ENCODE peak calls at places on chromosomes 5 and 9, in eight cellular contexts. F, Q, L, N, A, Y, X and C are unnamed samples.

GRCh38 chr5:59115345-59115744 is 532.5 kb downstream of the RAB3C start:
- DNase-seq in F (no peak), N (no peak), L (no peak), Q (no peak), Y (no peak), A (no peak), X (peak; percentile 32), C (no peak)

GRCh38 chr5:68505917-68506860 is 290.6 kb downstream of the PIK3R1 start:
- DNase-seq in N (no peak), A (no peak), Y (no peak), Q (no peak), F (no peak), L (no peak), X (peak; percentile 46), C (peak; percentile 76)

GRCh38 chr5:159257007-159257406 is 6.1 kb upstream of the UBLCP1 start:
- DNase-seq in X (no peak), A (no peak), Y (no peak), Q (no peak), L (no peak), F (no peak), N (no peak), C (no peak)

GRCh38 chr9:34659592-34660253 is 2.7 kb downstream of the CCL27 start:
- DNase-seq in Y (no peak), L (no peak), X (no peak), A (no peak), Q (no peak), N (no peak), F (no peak), C (no peak)

GRCh38 chr5:53438486-53439472 is 41.6 kb upstream of the FST start:
- DNase-seq in Q (no peak), A (no peak), N (no peak), F (no peak), Y (no peak), X (peak; percentile 68), L (no peak), C (peak; percentile 66)

GRCh38 chr9:130942084-130942483 is 3.0 kb upstream of the FIBCD1 start:
- DNase-seq in X (no peak), F (no peak), A (no peak), L (no peak), Q (no peak), Y (no peak), N (no peak), C (no peak)

GRCh38 chr9:15298362-15298761 is 8.7 kb downstream of the TTC39B start:
- DNase-seq in N (no peak), F (no peak), L (no peak), A (no peak), X (no peak), Q (no peak), Y (no peak), C (no peak)

GRCh38 chr5:72817076-72817476 is 615 bp downstream of the TNPO1 start:
- DNase-seq in A (peak; percentile 48), L (no peak), X (peak; percentile 66), Q (peak; percentile 47), N (peak; percentile 47), F (peak; percentile 48), Y (peak; percentile 51), C (no peak)

GRCh38 chr5:69131304-69131703 is 35.6 kb upstream of the CCNB1 start:
- DNase-seq in Q (no peak), L (no peak), Y (no peak), X (no peak), F (no peak), N (no peak), A (no peak), C (no peak)

GRCh38 chr9:128104171-128104618 is 23.3 kb downstream of the PTGES2 start:
- DNase-seq in L (no peak), F (peak; percentile 33), Y (no peak), A (no peak), Q (no peak), N (no peak), X (no peak), C (no peak)

GRCh38 chr5:148949871-148950863 is 112.7 kb downstream of the SH3TC2 start:
- DNase-seq in Y (no peak), L (no peak), Q (no peak), A (no peak), N (peak; percentile 76), F (peak; percentile 75), X (no peak), C (peak; percentile 89)

GRCh38 chr9:124015661-124016131 is 4.1 kb downstream of the LHX2 start:
- DNase-seq in F (no peak), A (no peak), X (no peak), N (no peak), Q (no peak), Y (no peak), L (no peak), C (no peak)

GRCh38 chr5:105836906-105837305 is 1833.8 kb downstream of the EFNA5 start:
- DNase-seq in L (no peak), X (no peak), Q (no peak), N (no peak), A (no peak), F (no peak), Y (no peak), C (no peak)

GRCh38 chr5:177372910-177373309 is 11.3 kb upstream of the SLC34A1 start:
- DNase-seq in X (no peak), F (no peak), L (no peak), A (no peak), Q (no peak), N (no peak), Y (no peak), C (no peak)

GRCh38 chr5:18745591-18745987 is 1111.3 kb downstream of the TAF11L14 start:
- DNase-seq in Y (no peak), Q (no peak), L (no peak), F (no peak), N (no peak), A (no peak), X (no peak), C (no peak)

GRCh38 chr9:75183293-75183692 is 95.0 kb downstream of the OSTF1 start:
- DNase-seq in F (no peak), L (no peak), A (no peak), Q (no peak), N (no peak), X (no peak), Y (no peak), C (no peak)